ENCODE peak calls at places on chromosomes 3 and 15, in five cellular contexts. B is K562, L is HCT116, D is HepG2, J is H1. A is an unnamed sample.

GRCh38 chr15:32705450-32705849 is 12.4 kb upstream of the GREM1 start:
- DNase-seq in B (no peak), L (no peak), D (no peak), J (no peak), A (no peak)

GRCh38 chr3:113436794-113437193 is 4.5 kb downstream of the CFAP44 start:
- DNase-seq in B (no peak), L (no peak), D (no peak), J (no peak), A (no peak)

GRCh38 chr3:56904526-56905245 is 102.9 kb upstream of the ARHGEF3 start:
- DNase-seq in B (no peak), L (no peak), D (no peak), J (no peak), A (no peak)

GRCh38 chr3:159532577-159532976 is 456.1 kb upstream of the IL12A start:
- DNase-seq in B (no peak), L (no peak), D (no peak), J (no peak), A (no peak)

GRCh38 chr15:64267331-64267973 is 88.5 kb downstream of the CSNK1G1 start:
- DNase-seq in B (no peak), L (no peak), D (no peak), J (no peak), A (no peak)

GRCh38 chr3:150736316-150736719 is 26.7 kb downstream of the SIAH2 start:
- DNase-seq in B (no peak), L (no peak), D (peak), J (peak), A (no peak)

GRCh38 chr3:137066092-137066491 is 108.3 kb downstream of the IL20RB start:
- DNase-seq in B (no peak), L (no peak), D (no peak), J (no peak), A (peak)

GRCh38 chr15:69037977-69038376 is 23.5 kb downstream of the NOX5 start:
- DNase-seq in B (no peak), L (no peak), D (no peak), J (no peak), A (no peak)

GRCh38 chr3:35745802-35746484 is 106.6 kb downstream of the ARPP21 start:
- DNase-seq in B (no peak), L (no peak), D (no peak), J (no peak), A (no peak)

GRCh38 chr3:150721285-150722130 is 17.8 kb upstream of the ERICH6 start:
- DNase-seq in B (peak), L (peak), D (peak), J (no peak), A (peak)

GRCh38 chr15:40328711-40329240 is 5.3 kb downstream of the INAFM2 start:
- DNase-seq in B (no peak), L (no peak), D (no peak), J (no peak), A (no peak)

GRCh38 chr15:40331026-40331425 is 7.5 kb downstream of the INAFM2 start:
- DNase-seq in B (no peak), L (no peak), D (no peak), J (no peak), A (no peak)

GRCh38 chr15:40329804-40330203 is 6.3 kb downstream of the INAFM2 start:
- DNase-seq in B (no peak), L (no peak), D (no peak), J (no peak), A (no peak)

GRCh38 chr15:40331637-40332036 is 8.1 kb downstream of the INAFM2 start:
- DNase-seq in B (no peak), L (no peak), D (no peak), J (no peak), A (no peak)

DNA sequence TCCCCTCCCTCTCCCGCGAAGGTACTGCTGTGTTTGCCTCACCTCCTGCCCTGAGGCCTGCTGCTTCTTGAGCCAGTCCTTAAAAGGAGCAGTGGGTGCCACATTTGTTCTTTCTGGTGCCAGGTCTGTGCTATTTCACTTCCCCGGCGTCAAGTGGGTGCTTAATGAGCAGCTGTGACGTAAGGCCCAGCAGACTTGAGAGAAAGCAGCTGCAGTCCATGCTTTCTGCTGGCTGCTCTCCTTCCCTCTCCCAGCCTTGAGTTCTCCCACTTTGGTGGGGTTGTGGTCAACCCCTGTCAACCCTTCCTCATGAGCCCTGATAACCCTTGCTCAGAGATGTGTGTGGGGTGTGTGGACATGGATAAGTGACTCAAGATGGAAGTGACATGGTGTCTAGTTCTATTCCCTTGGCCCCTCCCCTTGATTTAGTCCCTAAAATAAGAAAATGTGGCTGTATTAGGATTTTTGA is 6.9 kb downstream of the INAFM2 start:
- DNase-seq in B (peak), L (no peak), D (no peak), J (no peak), A (no peak)
- TF ChIP-seq JUND in B (peak), L (no peak), D (no peak), J (no peak), A (no peak)

DNA sequence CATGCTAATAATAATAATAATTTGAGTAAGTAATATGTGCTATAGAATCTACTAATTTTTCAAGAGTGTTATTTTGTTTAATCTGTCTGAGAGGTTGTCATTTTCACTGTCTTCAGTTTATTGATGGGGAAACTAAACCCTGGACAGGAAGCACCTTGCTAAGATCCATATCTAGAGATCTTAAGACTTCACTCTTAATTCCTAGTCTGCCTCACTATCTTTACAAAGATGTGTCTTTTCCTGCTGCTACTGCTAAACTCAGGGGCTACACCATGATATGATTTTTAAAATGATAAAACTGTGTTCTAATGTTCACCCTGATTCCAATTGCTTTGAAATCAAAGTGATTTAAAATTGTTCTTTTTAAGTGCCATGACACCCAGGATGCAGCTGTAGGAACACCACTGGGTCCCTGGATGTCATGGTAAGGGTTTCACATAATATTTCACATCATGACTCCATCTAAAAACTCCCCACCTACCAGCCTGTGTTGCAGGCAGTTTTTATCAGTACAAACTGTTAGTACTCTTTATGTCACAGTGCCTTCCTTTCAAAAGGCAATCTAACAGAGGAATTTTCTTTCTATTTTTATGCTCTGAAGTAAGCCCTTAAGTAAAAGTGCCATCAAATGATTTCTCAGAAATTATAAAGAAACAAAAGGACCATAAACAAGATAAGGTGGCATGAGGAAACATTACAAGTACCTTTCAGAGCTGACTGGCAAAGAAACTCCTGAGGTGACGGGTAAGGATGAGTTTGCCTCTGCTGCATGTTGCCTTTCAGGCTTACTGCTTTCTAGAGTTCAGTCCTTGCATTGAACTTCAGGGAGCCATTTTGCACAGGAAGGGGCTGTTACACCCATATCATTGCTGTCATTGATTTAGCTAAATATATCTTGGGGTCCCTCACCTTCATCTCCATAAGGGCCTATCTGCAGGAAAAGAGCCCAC is 160.2 kb upstream of the SATB1 start:
- DNase-seq in B (no peak), L (no peak), D (no peak), J (no peak), A (no peak)
- TF ChIP-seq JUND in B (no peak), L (no peak), D (no peak), J (no peak), A (no peak)

DNA sequence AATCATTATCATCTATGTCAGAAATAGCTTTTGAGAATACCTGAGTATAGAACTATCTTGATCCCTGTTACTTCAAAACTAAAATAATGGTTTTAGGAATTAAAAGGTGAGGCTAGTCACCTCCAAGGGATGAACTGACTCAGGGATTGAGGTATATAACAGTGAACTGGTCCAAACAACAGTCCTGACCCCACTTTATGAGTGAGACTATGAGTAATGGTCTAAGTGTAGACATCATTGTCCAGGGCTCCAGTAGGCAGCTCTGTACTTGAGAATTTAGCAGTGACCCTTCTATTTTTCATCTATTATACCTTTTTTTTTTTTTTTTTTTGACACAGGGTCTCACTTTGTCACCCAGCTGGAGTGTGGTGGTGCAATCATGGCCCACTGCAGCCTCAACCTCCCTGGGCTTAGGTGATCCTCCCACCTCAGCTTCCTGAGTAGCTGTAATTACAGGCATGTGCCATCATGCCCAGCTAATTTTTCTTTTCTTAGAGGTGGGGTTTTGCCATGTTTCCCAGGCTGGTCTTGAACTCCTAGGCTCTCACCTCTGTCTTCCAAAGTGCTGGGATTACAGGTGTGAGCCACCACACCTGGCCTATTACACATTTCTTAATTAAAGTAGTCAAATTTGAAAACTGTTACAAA is 36.3 kb downstream of the MLH1 start:
- DNase-seq in B (no peak), L (no peak), D (no peak), J (no peak), A (no peak)
- TF ChIP-seq JUND in B (no peak), L (no peak), D (no peak), J (no peak), A (no peak)

GRCh38 chr3:33942483-33943150 is 144.2 kb downstream of the PDCD6IP start:
- DNase-seq in B (peak), L (no peak), D (no peak), J (no peak), A (no peak)
- TF ChIP-seq JUND in B (peak), L (no peak), D (no peak), J (no peak), A (no peak)

GRCh38 chr3:67622652-67623051 is 31.8 kb downstream of the SUCLG2 start:
- DNase-seq in B (no peak), L (no peak), D (no peak), J (no peak), A (no peak)

GRCh38 chr3:67620869-67621268 is 33.5 kb downstream of the SUCLG2 start:
- DNase-seq in B (no peak), L (no peak), D (no peak), J (no peak), A (no peak)

GRCh38 chr3:67619966-67620365 is 34.4 kb downstream of the SUCLG2 start:
- DNase-seq in B (no peak), L (no peak), D (no peak), J (no peak), A (no peak)

GRCh38 chr3:67624687-67625086 is 29.7 kb downstream of the SUCLG2 start:
- DNase-seq in B (no peak), L (no peak), D (no peak), J (no peak), A (no peak)

GRCh38 chr3:67624078-67624477 is 30.3 kb downstream of the SUCLG2 start:
- DNase-seq in B (no peak), L (no peak), D (no peak), J (no peak), A (no peak)
- TF ChIP-seq JUND in B (no peak), L (no peak), D (no peak), J (no peak), A (no peak)

DNA sequence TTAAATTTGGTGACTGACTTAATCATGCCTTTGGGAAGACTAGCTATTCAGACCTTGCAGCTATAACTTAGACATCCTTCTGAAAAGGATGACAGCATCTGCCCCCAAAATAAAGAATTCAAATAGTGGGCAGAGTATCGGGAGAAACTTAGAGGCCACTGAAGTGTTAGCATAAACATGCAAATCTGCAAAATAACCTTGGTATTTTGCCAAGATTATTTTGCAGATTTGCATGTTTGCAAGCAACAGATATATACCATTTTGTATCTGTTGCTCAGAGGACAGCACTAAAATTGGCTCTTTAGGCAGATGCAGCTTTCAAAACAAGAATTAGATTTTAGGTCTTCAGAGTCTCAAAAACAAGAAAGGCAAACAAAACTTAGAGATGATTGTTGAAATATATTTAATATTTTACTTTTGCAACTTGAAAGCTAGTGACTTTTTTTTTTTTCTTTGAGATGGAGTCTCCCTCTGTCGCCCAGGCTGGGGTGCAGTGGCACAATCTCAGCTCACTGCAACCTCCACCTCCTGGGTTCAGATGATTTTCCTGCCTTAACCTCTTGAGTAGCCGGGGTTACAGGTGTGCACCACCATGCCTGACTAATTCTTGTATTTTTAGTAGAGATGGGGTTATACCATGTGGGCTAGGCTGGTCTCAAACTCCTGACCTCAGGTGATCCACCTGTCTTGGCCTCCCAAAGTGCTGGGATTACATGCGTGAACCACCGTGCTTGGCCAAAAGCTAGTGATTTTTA is 47.8 kb downstream of the KBTBD8 start:
- DNase-seq in B (no peak), L (no peak), D (no peak), J (no peak), A (no peak)
- TF ChIP-seq JUND in B (no peak), L (no peak), D (no peak), J (no peak), A (no peak)

GRCh38 chr3:14537590-14538450 is 2.3 kb downstream of the GRIP2 start:
- DNase-seq in B (peak), L (peak), D (no peak), J (no peak), A (no peak)
- TF ChIP-seq JUND in B (no peak), L (no peak), D (no peak), J (no peak), A (no peak)

A was measured in T47D.